ENCODE peak calls at places on chromosomes 16 and 17, in nine cellular contexts. F is AG04450, T is lung, W is GM12878, N is tibial nerve, A is lower lobe of right lung, R is astrocyte of the spinal cord, B is RWPE1, G is Caco-2. O is an unnamed sample.
A peak's percentile ranks its signal among the peaks of the same experiment; 100 is the strongest.

GRCh38 chr17:79919164-79919585 is 79.9 kb upstream of the CBX4 start:
- DNase-seq in F (no peak), T (peak; percentile 93), W (no peak), N (peak; percentile 43), A (peak; percentile 95), R (peak; percentile 20), B (peak; percentile 80), G (no peak), O (peak; percentile 95)

GRCh38 chr17:78950870-78951269 is 25.7 kb upstream of the TIMP2 start:
- DNase-seq in F (no peak), T (no peak), W (no peak), N (no peak), A (no peak), R (no peak), B (no peak), G (no peak), O (no peak)

GRCh38 chr16:4795828-4796572 is 831 bp downstream of the SMIM22 start:
- DNase-seq in F (no peak), T (no peak), W (no peak), N (no peak), A (no peak), R (no peak), B (no peak), G (no peak), O (peak; percentile 29)

GRCh38 chr16:1706386-1707192 is 594 bp downstream of the MAPK8IP3 start:
- DNase-seq in F (no peak), T (no peak), W (no peak), N (no peak), A (no peak), R (no peak), B (peak; percentile 44), G (no peak), O (no peak)

GRCh38 chr17:68794636-68795503 is 160.3 kb downstream of the ABCA8 start:
- DNase-seq in F (peak; percentile 26), T (no peak), W (no peak), N (peak; percentile 50), A (no peak), R (peak; percentile 75), B (no peak), G (no peak), O (no peak)

GRCh38 chr16:67843343-67843765 is 1.2 kb downstream of the THAP11 start:
- DNase-seq in F (no peak), T (no peak), W (no peak), N (no peak), A (no peak), R (no peak), B (no peak), G (no peak), O (no peak)

GRCh38 chr17:28115046-28115445 is 72.6 kb downstream of the NLK start:
- DNase-seq in F (no peak), T (no peak), W (no peak), N (no peak), A (no peak), R (no peak), B (no peak), G (no peak), O (no peak)

GRCh38 chr17:74994440-74994839 is 7.0 kb downstream of the CDR2L start:
- DNase-seq in F (no peak), T (no peak), W (no peak), N (no peak), A (no peak), R (no peak), B (no peak), G (peak; percentile 40), O (no peak)

GRCh38 chr17:75063626-75064025 is 16.6 kb downstream of the KCTD2 start:
- DNase-seq in F (no peak), T (no peak), W (no peak), N (no peak), A (no peak), R (no peak), B (no peak), G (no peak), O (no peak)

GRCh38 chr16:57109500-57110105 is 17.2 kb downstream of the CPNE2 start:
- DNase-seq in F (no peak), T (no peak), W (no peak), N (no peak), A (no peak), R (no peak), B (no peak), G (peak; percentile 45), O (no peak)

GRCh38 chr17:38871992-38872605 is 2.2 kb downstream of the LASP1 start:
- DNase-seq in F (no peak), T (no peak), W (no peak), N (no peak), A (no peak), R (no peak), B (no peak), G (no peak), O (no peak)

GRCh38 chr17:40124279-40125141 is 2.7 kb downstream of the MSL1 start:
- DNase-seq in F (no peak), T (no peak), W (no peak), N (peak; percentile 23), A (no peak), R (no peak), B (no peak), G (no peak), O (peak; percentile 61)

GRCh38 chr17:32878211-32878610 is 1.3 kb upstream of the MYO1D start:
- DNase-seq in F (no peak), T (peak; percentile 83), W (no peak), N (peak; percentile 49), A (peak; percentile 75), R (peak; percentile 10), B (no peak), G (no peak), O (no peak)

GRCh38 chr16:84443166-84443802 is 61.2 kb downstream of the MEAK7 start:
- DNase-seq in F (no peak), T (no peak), W (no peak), N (no peak), A (peak; percentile 19), R (no peak), B (no peak), G (no peak), O (no peak)

GRCh38 chr16:31537362-31537921 is 9.7 kb downstream of the AHSP start:
- DNase-seq in F (no peak), T (no peak), W (no peak), N (no peak), A (peak; percentile 58), R (no peak), B (no peak), G (no peak), O (no peak)

GRCh38 chr16:27458987-27459688 is 57.2 kb downstream of the IL21R start:
- DNase-seq in F (no peak), T (no peak), W (no peak), N (no peak), A (no peak), R (no peak), B (no peak), G (no peak), O (no peak)

GRCh38 chr17:58311429-58311894 is 17.1 kb downstream of the TSPOAP1 start:
- DNase-seq in F (no peak), T (no peak), W (no peak), N (no peak), A (no peak), R (no peak), B (no peak), G (no peak), O (no peak)

DNA sequence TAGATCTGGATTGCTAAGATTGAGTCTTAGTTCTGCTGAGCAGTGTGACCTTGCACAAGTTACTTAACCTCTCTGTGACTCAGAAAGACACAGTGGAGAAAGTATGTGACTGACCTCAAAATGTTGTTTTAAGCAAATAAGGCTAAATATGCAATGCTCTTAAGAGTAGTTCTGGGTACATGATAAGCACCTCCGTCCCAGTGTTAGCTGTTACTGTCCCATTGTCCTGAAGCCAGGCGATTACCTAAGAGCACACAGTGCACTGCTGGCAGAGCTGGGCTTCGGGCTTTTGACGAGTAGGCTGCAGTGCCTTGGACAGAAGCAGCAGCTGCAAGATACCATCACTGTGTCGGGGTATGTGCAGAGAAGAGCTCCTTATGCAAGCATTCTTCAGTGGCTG is 32.7 kb upstream of the FOXF1 start:
- DNase-seq in F (no peak), T (no peak), W (no peak), N (no peak), A (no peak), R (peak; percentile 25), B (no peak), G (no peak), O (no peak)
- TF ChIP-seq CTCF in F (no peak), T (no peak), W (no peak), N (no peak), A (no peak), R (no peak), B (no peak), G (no peak), O (no peak)

DNA sequence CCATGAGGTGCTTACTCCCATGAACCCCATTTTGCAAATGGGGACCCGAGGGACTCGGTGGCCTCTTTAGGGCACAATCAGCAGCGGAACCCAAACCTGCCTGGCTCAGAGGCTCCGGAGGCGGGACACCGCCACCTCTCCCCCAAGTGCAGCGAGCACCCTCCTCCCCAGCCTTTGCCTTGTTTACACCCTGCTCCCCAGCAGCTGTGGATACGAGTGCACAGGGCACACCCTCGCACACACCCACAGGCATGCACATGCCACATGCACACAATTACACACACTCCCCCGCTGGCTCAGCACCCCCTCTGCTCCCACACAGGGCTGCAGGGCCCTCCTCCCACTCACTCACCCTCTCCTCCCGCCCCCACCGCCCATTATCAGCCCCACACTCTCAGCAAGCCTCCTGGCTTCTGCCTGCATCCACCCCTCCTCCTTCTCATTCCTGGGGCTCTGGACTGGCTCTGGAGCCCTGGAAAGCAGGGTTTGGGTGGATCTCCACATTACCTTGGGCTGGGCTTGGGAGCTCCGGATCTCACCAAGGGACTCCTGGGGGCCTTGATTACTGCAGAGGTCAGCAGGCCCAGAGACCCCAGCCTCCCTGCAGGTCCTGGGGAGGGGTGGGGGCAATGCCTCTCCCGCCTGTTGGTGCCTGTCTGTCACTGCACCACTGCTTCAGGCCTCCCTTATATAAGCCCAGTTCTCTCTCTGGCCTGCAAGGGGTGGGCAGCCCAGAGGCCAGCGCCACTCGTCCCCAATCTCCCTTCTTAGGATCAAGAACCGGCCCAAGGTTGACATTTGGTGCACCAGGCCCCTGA is 6.4 kb downstream of the PDK2 start:
- DNase-seq in F (no peak), T (no peak), W (no peak), N (no peak), A (peak; percentile 62), R (no peak), B (no peak), G (no peak), O (peak; percentile 45)
- TF ChIP-seq CTCF in F (no peak), T (no peak), W (no peak), N (no peak), A (no peak), R (no peak), B (no peak), G (no peak), O (peak; percentile 17)

DNA sequence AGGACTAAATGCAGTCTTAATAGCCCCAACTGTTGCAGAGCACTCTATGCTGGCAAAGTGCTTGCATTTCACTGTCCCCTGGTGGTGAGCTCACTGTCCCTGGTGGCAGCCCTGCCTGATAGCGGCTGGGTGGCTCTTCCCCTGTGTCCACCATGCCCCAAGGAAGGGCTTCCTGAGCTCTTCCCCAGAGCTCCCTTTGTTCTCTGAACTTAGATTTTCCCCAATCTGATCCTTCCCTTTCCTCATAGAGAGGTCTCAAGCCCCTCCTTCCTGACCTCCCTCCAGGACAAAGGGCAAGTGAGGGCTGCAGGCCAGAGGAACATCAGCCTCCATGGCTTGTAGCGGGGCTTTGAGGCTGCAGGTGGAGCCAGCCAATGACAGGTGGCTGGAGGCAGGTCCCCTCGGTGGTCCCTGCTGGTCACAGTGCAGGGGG is 17.0 kb downstream of the BEAN1 start:
- DNase-seq in F (no peak), T (no peak), W (no peak), N (no peak), A (no peak), R (no peak), B (no peak), G (no peak), O (no peak)
- TF ChIP-seq CTCF in F (peak; percentile 9), T (no peak), W (no peak), N (no peak), A (no peak), R (no peak), B (no peak), G (peak; percentile 21), O (no peak)

GRCh38 chr16:71845639-71846431 is at the start of gene ATXN1L:
- DNase-seq in F (peak; percentile 75), T (peak; percentile 89), W (peak; percentile 84), N (peak; percentile 86), A (peak; percentile 94), R (peak; percentile 87), B (peak; percentile 97), G (peak; percentile 98), O (peak; percentile 98)
- TF ChIP-seq CTCF in F (no peak), T (no peak), W (no peak), N (peak; percentile 7), A (no peak), R (no peak), B (no peak), G (no peak), O (no peak)